ENCODE peak calls at places on chromosomes 6 and 20, in ten cellular contexts. T is COLO829, J is H9, W is neural crest cell, H is midbrain, P is amniotic stem cell, R is Peyer's patch, X is fibroblast of gingiva, F is ovary, C is AG10803. V is an unnamed sample.

GRCh38 chr6:71349976-71350615 is 61.5 kb downstream of the OGFRL1 start:
- DNase-seq in T (no peak), R (no peak), P (peak; percentile 6), W (no peak), H (peak; percentile 74), F (no peak), X (peak; percentile 80), C (peak; percentile 81), J (no peak), V (peak; percentile 72)

GRCh38 chr6:146946559-146946958 is 257.7 kb upstream of the STXBP5 start:
- DNase-seq in F (no peak), H (no peak), T (no peak), R (no peak), X (peak; percentile 30), C (no peak), W (no peak), J (no peak), P (no peak), V (no peak)

GRCh38 chr20:51469578-51470520 is 72.7 kb downstream of the NFATC2 start:
- DNase-seq in R (no peak), J (no peak), P (no peak), W (no peak), T (no peak), X (no peak), H (no peak), C (no peak), F (no peak), V (no peak)

GRCh38 chr6:108796875-108797274 is 51.3 kb upstream of the ARMC2 start:
- DNase-seq in P (no peak), T (no peak), F (no peak), W (no peak), X (no peak), R (no peak), J (no peak), C (no peak), H (no peak), V (no peak)

GRCh38 chr6:103783344-103783743 is 1076.4 kb downstream of the HACE1 start:
- DNase-seq in X (no peak), C (no peak), T (no peak), J (no peak), H (no peak), P (no peak), F (no peak), W (no peak), R (no peak), V (no peak)

GRCh38 chr6:82270791-82271392 is 23.3 kb upstream of the IBTK start:
- DNase-seq in R (no peak), J (no peak), T (peak; percentile 52), X (peak; percentile 25), W (no peak), H (peak; percentile 60), F (no peak), C (peak; percentile 53), P (no peak), V (peak; percentile 38)

GRCh38 chr6:81568973-81569372 is 183.5 kb downstream of the TENT5A start:
- DNase-seq in C (no peak), W (no peak), T (no peak), J (no peak), R (no peak), F (no peak), H (no peak), X (no peak), P (no peak), V (no peak)

GRCh38 chr6:45923831-45924391 is 91.7 kb downstream of the CLIC5 start:
- DNase-seq in J (no peak), W (no peak), C (peak; percentile 66), H (no peak), T (no peak), P (peak; percentile 30), R (no peak), X (peak; percentile 46), F (no peak), V (peak; percentile 54)

GRCh38 chr6:3798211-3798909 is 46.8 kb upstream of the PXDC1 start:
- DNase-seq in R (peak; percentile 38), J (no peak), X (no peak), C (no peak), H (no peak), W (no peak), P (no peak), F (no peak), T (no peak), V (no peak)

GRCh38 chr6:132734694-132735236 is 20.9 kb upstream of the VNN1 start:
- DNase-seq in P (no peak), J (no peak), H (peak; percentile 2), W (no peak), F (no peak), X (peak; percentile 91), C (peak; percentile 51), T (no peak), R (no peak), V (no peak)

GRCh38 chr6:36743538-36744441 is 46.2 kb downstream of the RAB44 start:
- DNase-seq in C (no peak), H (no peak), J (no peak), F (no peak), P (no peak), W (no peak), X (no peak), T (no peak), R (no peak), V (no peak)